ENCODE peak calls at places on chromosomes 7 and 10, in four cellular contexts. L is HepG2, M is K562, T is H1. N is an unnamed sample.

GRCh38 chr10:130017010-130017630 is 53.0 kb upstream of the EBF3 start:
- DNase-seq in L (no peak), M (no peak), T (no peak), N (no peak)

GRCh38 chr10:70518695-70519094 is 40.1 kb downstream of the PALD1 start:
- DNase-seq in L (no peak), M (no peak), T (no peak), N (peak; percentile 18)

GRCh38 chr7:29146082-29146706 is at the start of gene CPVL:
- DNase-seq in L (peak; percentile 71), M (no peak), T (peak; percentile 62), N (no peak)

GRCh38 chr10:91162495-91163268 is 57.8 kb upstream of the PCGF5 start:
- DNase-seq in L (peak; percentile 46), M (peak; percentile 77), T (no peak), N (peak; percentile 65)

GRCh38 chr10:71648595-71649320 is 70.8 kb downstream of the C10orf105 start:
- DNase-seq in L (no peak), M (peak; percentile 72), T (no peak), N (no peak)

GRCh38 chr7:494261-494687 is 25.4 kb downstream of the PDGFA start:
- DNase-seq in L (no peak), M (peak; percentile 62), T (no peak), N (no peak)

GRCh38 chr10:62554632-62555199 is 180.5 kb downstream of the ZNF365 start:
- DNase-seq in L (peak; percentile 16), M (peak; percentile 33), T (no peak), N (peak; percentile 55)

GRCh38 chr10:111756541-111757061 is 427.0 kb downstream of the GPAM start:
- DNase-seq in L (peak; percentile 46), M (no peak), T (peak; percentile 44), N (peak; percentile 68)

GRCh38 chr7:131518626-131519025 is 37.8 kb downstream of the PODXL start:
- DNase-seq in L (no peak), M (no peak), T (no peak), N (no peak)

GRCh38 chr10:122435212-122435827 is 19.1 kb upstream of the ARMS2 start:
- DNase-seq in L (peak; percentile 30), M (peak; percentile 18), T (no peak), N (peak; percentile 48)

GRCh38 chr7:22319424-22320403 is 37.2 kb downstream of the RAPGEF5 start:
- DNase-seq in L (no peak), M (no peak), T (no peak), N (no peak)

GRCh38 chr7:118218413-118219156 is 5.9 kb upstream of the ANKRD7 start:
- DNase-seq in L (no peak), M (no peak), T (no peak), N (no peak)

GRCh38 chr7:69631131-69631530 is 32.9 kb downstream of the AUTS2 start:
- DNase-seq in L (no peak), M (no peak), T (no peak), N (no peak)

GRCh38 chr10:12795723-12796122 is 205.8 kb downstream of the CCDC3 start:
- DNase-seq in L (no peak), M (no peak), T (no peak), N (no peak)

GRCh38 chr10:119316729-119317097 is 109.3 kb downstream of the GRK5 start:
- DNase-seq in L (peak; percentile 89), M (peak; percentile 27), T (no peak), N (peak; percentile 94)

GRCh38 chr7:22574756-22575517 is 74.9 kb upstream of the STEAP1B start:
- DNase-seq in L (no peak), M (no peak), T (no peak), N (no peak)

GRCh38 chr7:135597926-135598305 is 40.2 kb downstream of the NUP205 start:
- DNase-seq in L (no peak), M (no peak), T (no peak), N (no peak)

GRCh38 chr10:67790534-67791408 is 47.2 kb downstream of the DNAJC12 start:
- DNase-seq in L (no peak), M (no peak), T (no peak), N (no peak)

GRCh38 chr7:85829817-85830432 is 643.1 kb upstream of the SEMA3D start:
- DNase-seq in L (no peak), M (no peak), T (no peak), N (peak; percentile 27)

GRCh38 chr7:133837248-133837647 is 289.9 kb upstream of the LRGUK start:
- DNase-seq in L (no peak), M (no peak), T (no peak), N (no peak)

GRCh38 chr10:84140036-84140379 is 699 bp downstream of the GHITM start:
- DNase-seq in L (peak; percentile 51), M (peak; percentile 29), T (no peak), N (no peak)

GRCh38 chr7:148330124-148330818 is 260.3 kb upstream of the C7orf33 start:
- DNase-seq in L (no peak), M (no peak), T (no peak), N (no peak)

GRCh38 chr7:101294039-101294831 is 27.4 kb downstream of the IFT22 start:
- DNase-seq in L (no peak), M (no peak), T (peak; percentile 92), N (no peak)

GRCh38 chr7:5296627-5297226 is 14.0 kb downstream of the SLC29A4 start:
- DNase-seq in L (no peak), M (peak; percentile 96), T (peak; percentile 72), N (no peak)

GRCh38 chr7:88700725-88701124 is 58.8 kb upstream of the ZNF804B start:
- DNase-seq in L (no peak), M (no peak), T (no peak), N (no peak)

GRCh38 chr10:71433983-71434744 is 37.4 kb downstream of the CDH23 start:
- DNase-seq in L (no peak), M (no peak), T (no peak), N (no peak)

GRCh38 chr10:86795353-86795752 is 38.9 kb downstream of the BMPR1A start:
- DNase-seq in L (peak; percentile 12), M (no peak), T (no peak), N (peak; percentile 38)

GRCh38 chr10:97690138-97690537 is 3.1 kb upstream of the AVPI1 start:
- DNase-seq in L (no peak), M (no peak), T (no peak), N (no peak)

GRCh38 chr10:133383551-133383950 is 4.5 kb downstream of the PAOX start:
- DNase-seq in L (no peak), M (no peak), T (no peak), N (no peak)

GRCh38 chr10:32112055-32112454 is 55.8 kb upstream of the KIF5B start:
- DNase-seq in L (peak; percentile 50), M (no peak), T (no peak), N (peak; percentile 15)

GRCh38 chr7:35036361-35037171 is 719 bp downstream of the DPY19L1 start:
- DNase-seq in L (peak; percentile 46), M (peak; percentile 38), T (no peak), N (peak; percentile 59)

GRCh38 chr7:100247152-100247757 is 27.5 kb downstream of the PVRIG start:
- DNase-seq in L (peak; percentile 90), M (peak; percentile 63), T (peak; percentile 74), N (peak; percentile 97)

GRCh38 chr10:42959833-42960232 is 117.0 kb upstream of the RET start:
- DNase-seq in L (no peak), M (no peak), T (no peak), N (no peak)

GRCh38 chr10:85919358-85920022 is 447.1 kb downstream of the GRID1 start:
- DNase-seq in L (no peak), M (no peak), T (no peak), N (no peak)

GRCh38 chr7:112238852-112239610 is 32.5 kb downstream of the ZNF277 start:
- DNase-seq in L (peak; percentile 8), M (no peak), T (no peak), N (peak; percentile 62)

GRCh38 chr10:101062231-101063161 is 707 bp downstream of the KAZALD1 start:
- DNase-seq in L (peak; percentile 68), M (peak; percentile 62), T (no peak), N (peak; percentile 75)

GRCh38 chr7:129376076-129376777 is 58.0 kb upstream of the STRIP2 start:
- DNase-seq in L (peak; percentile 30), M (peak; percentile 70), T (no peak), N (peak; percentile 61)

GRCh38 chr10:60349426-60349825 is 40.2 kb downstream of the ANK3 start:
- DNase-seq in L (no peak), M (no peak), T (no peak), N (no peak)

GRCh38 chr10:60348982-60349381 is 40.7 kb downstream of the ANK3 start:
- DNase-seq in L (no peak), M (no peak), T (no peak), N (no peak)

GRCh38 chr10:60347270-60347669 is 42.4 kb downstream of the ANK3 start:
- DNase-seq in L (no peak), M (no peak), T (no peak), N (no peak)

GRCh38 chr10:60343254-60343653 is 46.4 kb downstream of the ANK3 start:
- DNase-seq in L (no peak), M (no peak), T (no peak), N (no peak)

GRCh38 chr10:60346661-60347060 is 43.0 kb downstream of the ANK3 start:
- DNase-seq in L (no peak), M (no peak), T (no peak), N (no peak)
- TF ChIP-seq RNF2 in L (no peak), M (no peak), T (no peak), N (no peak)

DNA sequence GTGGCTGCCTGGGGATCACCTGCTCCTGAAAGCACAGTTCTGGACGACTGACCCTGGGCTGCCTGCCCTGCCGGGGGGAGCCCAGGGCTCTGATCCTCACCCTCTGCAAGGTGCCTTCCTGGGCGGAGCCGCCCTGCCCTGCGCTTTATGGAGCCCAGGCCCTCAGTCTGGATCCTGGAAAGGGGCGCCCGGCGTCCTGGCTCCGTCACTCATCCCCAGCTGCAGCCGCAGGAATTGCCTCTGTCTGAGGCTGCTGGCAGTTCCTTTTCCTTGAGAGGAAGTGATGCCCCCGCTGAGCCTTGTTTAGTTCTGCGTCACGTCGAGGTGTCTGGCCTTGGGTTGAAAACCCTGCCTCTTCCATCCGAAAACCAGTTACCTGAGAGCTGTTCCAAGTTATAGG is 5.2 kb downstream of the MAFK start:
- DNase-seq in L (no peak), M (no peak), T (no peak), N (no peak)
- TF ChIP-seq RNF2 in L (no peak), M (no peak), T (no peak), N (no peak)

GRCh38 chr7:107972075-107972482 is 30.9 kb downstream of the LAMB1 start:
- DNase-seq in L (peak; percentile 91), M (peak; percentile 60), T (no peak), N (no peak)
- TF ChIP-seq RNF2 in L (no peak), M (no peak), T (no peak), N (no peak)

DNA sequence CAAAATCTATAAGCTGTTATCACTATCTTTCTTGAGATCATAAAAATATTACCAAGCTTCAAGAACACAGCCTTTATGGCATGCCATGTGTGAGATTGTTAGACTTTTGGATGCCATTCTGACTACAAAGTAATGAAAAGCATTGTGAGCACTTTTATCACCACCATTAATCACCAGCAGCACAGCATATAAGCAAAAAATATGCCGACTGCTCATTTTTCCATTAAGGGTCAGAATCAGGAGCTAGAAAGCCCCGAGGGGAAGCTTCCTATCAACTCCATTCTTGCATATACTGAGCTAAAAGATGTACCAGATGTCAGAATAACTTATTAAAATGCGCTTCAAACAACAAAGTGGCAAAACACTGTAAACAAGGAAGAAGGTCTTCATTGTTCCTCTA is 114.3 kb downstream of the LMBR1 start:
- DNase-seq in L (no peak), M (no peak), T (no peak), N (no peak)
- TF ChIP-seq RNF2 in L (no peak), M (no peak), T (no peak), N (no peak)

GRCh38 chr7:77570330-77571011 is 33.4 kb downstream of the PTPN12 start:
- DNase-seq in L (peak; percentile 41), M (no peak), T (no peak), N (peak; percentile 36)
- TF ChIP-seq RNF2 in L (no peak), M (no peak), T (no peak), N (no peak)

GRCh38 chr7:96826089-96826488 is 116.4 kb upstream of the SEM1 start:
- DNase-seq in L (peak; percentile 19), M (no peak), T (no peak), N (no peak)
- TF ChIP-seq RNF2 in L (no peak), M (no peak), T (no peak), N (no peak)